ENCODE peak calls at places on chromosomes 6 and 20, in five cellular contexts. P is A549, L is HCT116, C is right lobe of liver, G is heart left ventricle. N is an unnamed sample.

GRCh38 chr6:113015249-113015648 is 668.1 kb downstream of the RFPL4B start:
- DNase-seq in P (no peak), L (no peak), C (no peak), G (no peak), N (no peak)

GRCh38 chr20:37392441-37393195 is 46.7 kb downstream of the SRC start:
- DNase-seq in C (peak), L (no peak), G (no peak), P (no peak), N (no peak)

GRCh38 chr20:61901421-61902212 is 164.1 kb downstream of the TAF4 start:
- DNase-seq in P (no peak), C (no peak), G (no peak), L (no peak), N (no peak)

GRCh38 chr6:36938536-36938935 is 16.0 kb upstream of the PI16 start:
- DNase-seq in G (peak), P (no peak), C (no peak), L (no peak), N (peak)

GRCh38 chr20:35319206-35320197 is 27.3 kb upstream of the FAM83C start:
- DNase-seq in C (no peak), L (no peak), G (no peak), P (peak), N (no peak)

GRCh38 chr20:41176711-41177552 is 39.6 kb downstream of the PLCG1 start:
- DNase-seq in G (no peak), L (no peak), P (no peak), C (no peak), N (peak)

GRCh38 chr6:112188906-112189305 is 65.5 kb downstream of the LAMA4 start:
- DNase-seq in C (no peak), L (no peak), P (no peak), G (no peak), N (no peak)

GRCh38 chr6:20455175-20456075 is 53.7 kb downstream of the E2F3 start:
- DNase-seq in L (no peak), C (peak), P (no peak), G (no peak), N (no peak)

GRCh38 chr6:73969982-73970960 is 274.3 kb downstream of the CD109 start:
- DNase-seq in L (peak), C (no peak), G (no peak), P (peak), N (no peak)

GRCh38 chr6:69105288-69105687 is 470.2 kb downstream of the ADGRB3 start:
- DNase-seq in C (no peak), P (no peak), L (no peak), G (no peak), N (no peak)

GRCh38 chr6:159077123-159077522 is 32.3 kb upstream of the TAGAP start:
- DNase-seq in L (no peak), P (no peak), C (no peak), G (no peak), N (no peak)

GRCh38 chr6:144898052-144898689 is 613.0 kb downstream of the UTRN start:
- DNase-seq in G (no peak), C (no peak), L (peak), P (no peak), N (no peak)

GRCh38 chr6:104987218-104987617 is 30.3 kb downstream of the LIN28B start:
- DNase-seq in C (no peak), G (no peak), P (no peak), L (no peak), N (no peak)

GRCh38 chr6:98641929-98642328 is 192.4 kb upstream of the POU3F2 start:
- DNase-seq in L (no peak), G (no peak), P (no peak), C (no peak), N (no peak)

GRCh38 chr20:50664248-50664647 is 27.1 kb downstream of the RIPOR3 start:
- DNase-seq in C (no peak), L (no peak), P (no peak), G (peak), N (no peak)

DNA sequence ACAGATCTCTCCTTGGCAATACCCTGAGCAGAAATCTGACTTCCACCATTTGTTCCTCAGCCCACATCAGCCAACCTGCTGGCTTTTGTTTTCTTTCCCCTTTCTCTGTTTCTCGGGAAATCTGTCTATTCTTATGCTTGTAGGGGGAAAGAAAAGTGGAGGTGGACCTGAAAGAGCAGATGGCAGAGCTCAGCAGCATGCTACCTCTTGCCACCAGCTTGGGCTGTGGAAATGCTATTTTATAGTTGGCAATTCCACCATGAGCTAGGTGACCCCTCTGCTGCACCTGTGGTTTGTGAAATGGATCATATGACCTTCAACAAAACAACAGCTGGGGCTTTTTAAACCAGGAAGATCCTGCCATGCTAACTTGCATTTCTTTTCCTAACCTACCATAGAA is 6.8 kb upstream of the SPATS1 start:
- DNase-seq in C (no peak), L (no peak), G (no peak), P (no peak), N (no peak)
- TF ChIP-seq CTCF in C (no peak), L (no peak), G (no peak), P (no peak), N (no peak)

GRCh38 chr20:62927128-62927705 is 912 bp upstream of the DIDO1 start:
- DNase-seq in G (no peak), L (no peak), C (no peak), P (no peak), N (no peak)

GRCh38 chr20:62926229-62927127 is at the start of gene DIDO1:
- DNase-seq in P (peak), C (peak), L (peak), G (peak), N (peak)

GRCh38 chr20:62928246-62928939 is 2.1 kb upstream of the DIDO1 start:
- DNase-seq in L (no peak), G (no peak), C (no peak), P (no peak), N (no peak)

GRCh38 chr20:62931464-62931863 is 5.2 kb upstream of the DIDO1 start:
- DNase-seq in P (no peak), L (no peak), C (no peak), G (no peak), N (no peak)

DNA sequence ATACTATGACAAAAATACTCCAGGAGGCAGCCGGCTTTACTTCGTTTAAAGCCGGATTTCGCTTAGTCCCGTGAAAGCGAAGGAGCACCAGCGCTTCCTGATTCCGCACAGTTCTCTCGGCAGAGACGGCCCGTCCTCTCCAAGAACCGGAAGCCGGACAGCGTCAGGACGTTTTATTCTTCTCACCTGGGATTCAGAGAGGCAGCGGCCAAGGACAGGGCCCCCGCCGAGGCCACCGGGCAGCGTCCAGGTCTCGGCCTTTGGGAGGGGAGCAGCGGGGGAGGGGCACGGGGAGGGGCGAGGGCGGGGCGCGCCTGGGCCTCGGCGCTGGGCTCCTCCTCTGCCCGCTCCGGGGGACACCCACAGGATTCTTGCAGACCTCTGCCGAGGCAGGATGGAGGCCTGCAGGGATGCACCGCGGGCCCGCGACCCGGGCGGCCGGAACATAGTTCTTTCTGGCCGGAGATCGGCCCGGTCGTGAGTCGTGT is 2.8 kb upstream of the DIDO1 start:
- DNase-seq in G (peak), P (no peak), L (no peak), C (peak), N (peak)
- TF ChIP-seq POLR2A in G (no peak), P (no peak), L (no peak), C (peak), N (no peak)

GRCh38 chr20:33660685-33661058 is 1.5 kb upstream of the C20orf144 start:
- DNase-seq in C (no peak), L (no peak), G (no peak), P (no peak), N (no peak)
- H3K4me3 ChIP-seq in C (no peak), L (no peak), G (no peak), P (no peak), N (no peak)

DNA sequence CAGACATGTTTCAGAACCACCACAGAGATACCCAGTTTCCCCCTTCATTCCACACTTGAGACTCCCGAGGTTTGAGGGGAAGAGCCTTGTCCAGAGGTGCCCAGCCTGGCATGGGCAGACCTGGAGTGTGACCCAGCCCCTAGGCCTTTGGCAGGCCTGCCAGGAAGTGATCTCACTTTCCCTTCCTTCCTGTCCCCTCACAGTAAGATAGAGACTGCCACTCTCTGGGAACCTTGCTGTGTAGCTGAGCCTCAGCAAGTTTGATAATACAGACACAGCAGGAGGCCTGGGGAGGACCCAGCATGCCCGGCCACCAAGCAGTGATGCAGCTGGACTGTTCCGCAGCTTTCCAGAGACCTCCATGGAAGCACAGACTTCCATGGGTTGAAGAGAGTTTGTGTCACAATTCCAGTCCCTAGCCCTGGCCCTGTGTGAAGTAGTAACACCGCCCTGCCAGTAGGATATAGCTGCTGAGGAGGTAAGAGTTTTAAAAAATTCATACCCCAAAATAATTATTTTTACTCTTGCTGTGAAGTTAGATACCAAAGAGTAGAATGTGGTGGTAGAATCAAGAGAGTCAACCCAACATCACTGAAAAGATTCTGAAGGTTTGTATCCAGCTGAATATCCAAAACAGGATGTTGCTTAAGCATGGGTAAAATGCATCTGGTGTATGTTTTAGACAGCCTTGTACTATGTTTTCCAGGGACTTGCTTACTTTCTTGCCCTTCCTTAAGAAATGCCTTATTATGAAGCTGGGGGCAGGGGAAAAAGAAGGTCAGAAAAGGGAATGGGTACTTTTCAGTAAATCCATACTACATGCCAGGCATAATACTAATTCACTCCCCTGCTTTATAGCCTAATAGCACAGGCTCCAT is 16.3 kb downstream of the PKIG start:
- DNase-seq in L (no peak), G (peak), P (no peak), C (no peak), N (no peak)
- TF ChIP-seq CTCF in L (peak), G (peak), P (no peak), C (no peak), N (no peak)

DNA sequence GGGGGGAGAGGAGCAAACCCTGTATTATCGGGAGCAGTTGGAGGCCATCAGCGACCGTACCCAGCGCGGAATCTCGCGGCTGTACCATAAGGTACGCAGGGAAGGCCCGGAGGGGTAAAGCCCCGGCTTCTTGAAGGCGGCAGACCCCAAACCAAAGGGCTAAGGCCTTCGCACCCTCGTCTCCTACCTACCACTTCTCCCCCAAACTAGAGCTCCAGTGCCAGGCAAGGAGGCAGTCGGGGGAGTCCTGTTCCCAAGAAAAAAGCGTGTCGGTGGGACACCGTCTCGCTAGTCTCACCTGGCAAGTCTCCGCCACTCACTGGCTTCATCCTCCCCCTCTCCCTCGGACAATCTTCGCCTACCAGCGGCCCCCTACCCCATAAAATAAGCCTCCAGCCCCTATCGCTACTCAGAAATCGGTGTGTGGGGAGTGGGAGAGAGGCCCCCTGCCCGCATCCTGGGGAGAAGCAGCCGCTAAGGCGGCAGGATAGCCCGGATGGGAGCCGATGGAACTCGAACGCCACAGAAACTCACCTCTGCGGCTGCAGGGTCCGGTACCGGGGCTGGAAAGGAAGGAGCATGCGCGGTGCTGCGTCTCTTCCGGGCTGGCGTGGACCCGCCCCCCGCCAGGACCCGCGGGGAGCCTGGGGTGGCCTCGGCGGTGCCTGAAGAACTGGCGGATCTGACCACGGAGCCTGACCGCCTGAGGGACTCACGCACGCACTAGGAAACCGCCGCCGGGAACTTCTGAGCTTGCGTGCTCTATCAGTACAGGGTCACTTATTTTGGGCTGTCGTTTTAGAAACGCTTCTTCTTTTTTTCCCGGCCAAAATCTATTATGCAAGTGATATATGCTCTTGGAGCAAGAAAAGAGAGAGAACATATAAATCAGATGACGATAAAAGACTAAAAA is at the start of gene RPS10:
- DNase-seq in L (peak), C (peak), P (peak), G (peak), N (peak)
- TF ChIP-seq POLR2A in L (peak), C (peak), P (peak), G (peak), N (no peak)

GRCh38 chr6:54255881-54256280 is 52.4 kb upstream of the TINAG start:
- DNase-seq in L (no peak), G (no peak), C (no peak), P (no peak), N (no peak)
- H3K4me3 ChIP-seq in L (no peak), G (no peak), C (no peak), P (no peak), N (no peak)